ENCODE peak calls at places on chromosomes 5 and 9, in nine cellular contexts. One of them, this sample, is unnamed.

GRCh38 chr9:131420913-131421312 is 27.0 kb downstream of the PRRC2B start:
- DNase-seq in CD4-positive, CD25-positive, alpha-beta regulatory T cell: no peak
- DNase-seq in GM23248: peak; percentile 76
- DNase-seq in cardiac muscle cell: no peak
- DNase-seq in A549: no peak
- DNase-seq in astrocyte: no peak
- DNase-seq in fibroblast of lung: peak; percentile 63
- DNase-seq in pancreas: no peak
- DNase-seq in neural progenitor cell: no peak
- DNase-seq in this sample: no peak

GRCh38 chr5:159797566-159797965 is 118.7 kb upstream of the ADRA1B start:
- DNase-seq in CD4-positive, CD25-positive, alpha-beta regulatory T cell: no peak
- DNase-seq in A549: no peak
- DNase-seq in astrocyte: no peak
- DNase-seq in pancreas: no peak
- DNase-seq in cardiac muscle cell: no peak
- DNase-seq in neural progenitor cell: no peak
- DNase-seq in GM23248: no peak
- DNase-seq in fibroblast of lung: no peak
- DNase-seq in this sample: no peak

GRCh38 chr5:138536665-138537315 is 6.2 kb downstream of the ETF1 start:
- DNase-seq in fibroblast of lung: no peak
- DNase-seq in cardiac muscle cell: peak; percentile 20
- DNase-seq in astrocyte: no peak
- DNase-seq in neural progenitor cell: no peak
- DNase-seq in CD4-positive, CD25-positive, alpha-beta regulatory T cell: peak; percentile 32
- DNase-seq in GM23248: peak; percentile 59
- DNase-seq in A549: no peak
- DNase-seq in pancreas: no peak
- DNase-seq in this sample: peak; percentile 20

GRCh38 chr5:150780180-150780692 is 1.7 kb downstream of the SMIM3 start:
- DNase-seq in astrocyte: peak; percentile 61
- DNase-seq in A549: no peak
- DNase-seq in neural progenitor cell: no peak
- DNase-seq in cardiac muscle cell: no peak
- DNase-seq in GM23248: peak; percentile 73
- DNase-seq in fibroblast of lung: peak; percentile 86
- DNase-seq in CD4-positive, CD25-positive, alpha-beta regulatory T cell: peak; percentile 24
- DNase-seq in pancreas: no peak
- DNase-seq in this sample: no peak

GRCh38 chr9:2281031-2281802 is 266.1 kb downstream of the SMARCA2 start:
- DNase-seq in CD4-positive, CD25-positive, alpha-beta regulatory T cell: no peak
- DNase-seq in A549: no peak
- DNase-seq in GM23248: no peak
- DNase-seq in cardiac muscle cell: peak; percentile 14
- DNase-seq in neural progenitor cell: peak; percentile 38
- DNase-seq in pancreas: no peak
- DNase-seq in astrocyte: peak; percentile 76
- DNase-seq in fibroblast of lung: no peak
- DNase-seq in this sample: no peak

GRCh38 chr9:13279284-13280162 is at the start of gene MPDZ:
- DNase-seq in cardiac muscle cell: peak; percentile 86
- DNase-seq in fibroblast of lung: peak; percentile 67
- DNase-seq in pancreas: peak; percentile 79
- DNase-seq in GM23248: peak; percentile 85
- DNase-seq in CD4-positive, CD25-positive, alpha-beta regulatory T cell: no peak
- DNase-seq in neural progenitor cell: peak; percentile 89
- DNase-seq in astrocyte: peak; percentile 59
- DNase-seq in A549: peak; percentile 74
- DNase-seq in this sample: no peak

GRCh38 chr5:87231037-87231808 is 36.5 kb upstream of the RASA1 start:
- DNase-seq in astrocyte: no peak
- DNase-seq in neural progenitor cell: no peak
- DNase-seq in fibroblast of lung: no peak
- DNase-seq in cardiac muscle cell: no peak
- DNase-seq in pancreas: no peak
- DNase-seq in GM23248: no peak
- DNase-seq in CD4-positive, CD25-positive, alpha-beta regulatory T cell: no peak
- DNase-seq in A549: no peak
- DNase-seq in this sample: no peak

GRCh38 chr5:107486489-107486888 is 184.2 kb downstream of the EFNA5 start:
- DNase-seq in A549: no peak
- DNase-seq in cardiac muscle cell: no peak
- DNase-seq in astrocyte: peak; percentile 70
- DNase-seq in GM23248: peak; percentile 40
- DNase-seq in fibroblast of lung: no peak
- DNase-seq in neural progenitor cell: no peak
- DNase-seq in CD4-positive, CD25-positive, alpha-beta regulatory T cell: peak; percentile 53
- DNase-seq in pancreas: no peak
- DNase-seq in this sample: peak; percentile 59

GRCh38 chr5:17772232-17772631 is 138.0 kb downstream of the TAF11L14 start:
- DNase-seq in astrocyte: no peak
- DNase-seq in cardiac muscle cell: no peak
- DNase-seq in GM23248: no peak
- DNase-seq in CD4-positive, CD25-positive, alpha-beta regulatory T cell: no peak
- DNase-seq in fibroblast of lung: no peak
- DNase-seq in neural progenitor cell: no peak
- DNase-seq in pancreas: no peak
- DNase-seq in A549: no peak
- DNase-seq in this sample: no peak

GRCh38 chr9:63859475-63860215 is 1425.4 kb downstream of the FOXD4L5 start:
- DNase-seq in GM23248: peak; percentile 6
- DNase-seq in cardiac muscle cell: no peak
- DNase-seq in pancreas: peak; percentile 53
- DNase-seq in astrocyte: no peak
- DNase-seq in CD4-positive, CD25-positive, alpha-beta regulatory T cell: peak; percentile 8
- DNase-seq in neural progenitor cell: no peak
- DNase-seq in A549: peak; percentile 30
- DNase-seq in fibroblast of lung: peak; percentile 26
- DNase-seq in this sample: peak; percentile 5

GRCh38 chr5:16736158-16736994 is 119.6 kb upstream of the RETREG1 start:
- DNase-seq in neural progenitor cell: peak; percentile 74
- DNase-seq in cardiac muscle cell: peak; percentile 10
- DNase-seq in pancreas: no peak
- DNase-seq in CD4-positive, CD25-positive, alpha-beta regulatory T cell: no peak
- DNase-seq in astrocyte: peak; percentile 73
- DNase-seq in GM23248: peak; percentile 64
- DNase-seq in A549: no peak
- DNase-seq in fibroblast of lung: peak; percentile 91
- DNase-seq in this sample: no peak

GRCh38 chr5:60092671-60093422 is 199.3 kb upstream of the PDE4D start:
- DNase-seq in A549: peak; percentile 38
- DNase-seq in cardiac muscle cell: no peak
- DNase-seq in fibroblast of lung: no peak
- DNase-seq in pancreas: no peak
- DNase-seq in astrocyte: peak; percentile 83
- DNase-seq in GM23248: peak; percentile 21
- DNase-seq in CD4-positive, CD25-positive, alpha-beta regulatory T cell: no peak
- DNase-seq in neural progenitor cell: no peak
- DNase-seq in this sample: no peak

GRCh38 chr5:51977014-51977413 is 593.8 kb downstream of the ISL1 start:
- DNase-seq in pancreas: no peak
- DNase-seq in GM23248: no peak
- DNase-seq in cardiac muscle cell: no peak
- DNase-seq in neural progenitor cell: no peak
- DNase-seq in A549: no peak
- DNase-seq in fibroblast of lung: no peak
- DNase-seq in astrocyte: no peak
- DNase-seq in CD4-positive, CD25-positive, alpha-beta regulatory T cell: no peak
- DNase-seq in this sample: no peak

GRCh38 chr9:123401879-123402513 is 46.0 kb downstream of the CRB2 start:
- DNase-seq in CD4-positive, CD25-positive, alpha-beta regulatory T cell: peak; percentile 12
- DNase-seq in astrocyte: peak; percentile 20
- DNase-seq in A549: peak; percentile 90
- DNase-seq in fibroblast of lung: peak; percentile 61
- DNase-seq in pancreas: no peak
- DNase-seq in cardiac muscle cell: peak; percentile 70
- DNase-seq in GM23248: peak; percentile 73
- DNase-seq in neural progenitor cell: peak; percentile 73
- DNase-seq in this sample: no peak

GRCh38 chr9:130940693-130941576 is 1.9 kb upstream of the FIBCD1 start:
- DNase-seq in A549: peak; percentile 73
- DNase-seq in GM23248: peak; percentile 55
- DNase-seq in fibroblast of lung: peak; percentile 31
- DNase-seq in astrocyte: no peak
- DNase-seq in neural progenitor cell: peak; percentile 83
- DNase-seq in pancreas: peak; percentile 95
- DNase-seq in CD4-positive, CD25-positive, alpha-beta regulatory T cell: peak; percentile 69
- DNase-seq in cardiac muscle cell: peak; percentile 76
- DNase-seq in this sample: peak; percentile 49

GRCh38 chr9:78405461-78405860 is 108.5 kb downstream of the PSAT1 start:
- DNase-seq in neural progenitor cell: no peak
- DNase-seq in GM23248: no peak
- DNase-seq in A549: no peak
- DNase-seq in pancreas: no peak
- DNase-seq in astrocyte: no peak
- DNase-seq in fibroblast of lung: no peak
- DNase-seq in cardiac muscle cell: no peak
- DNase-seq in CD4-positive, CD25-positive, alpha-beta regulatory T cell: no peak
- DNase-seq in this sample: no peak

GRCh38 chr9:746661-747434 is 94.6 kb upstream of the DMRT1 start:
- DNase-seq in astrocyte: no peak
- DNase-seq in cardiac muscle cell: no peak
- DNase-seq in pancreas: no peak
- DNase-seq in neural progenitor cell: no peak
- DNase-seq in A549: no peak
- DNase-seq in fibroblast of lung: no peak
- DNase-seq in CD4-positive, CD25-positive, alpha-beta regulatory T cell: no peak
- DNase-seq in GM23248: no peak
- DNase-seq in this sample: no peak

DNA sequence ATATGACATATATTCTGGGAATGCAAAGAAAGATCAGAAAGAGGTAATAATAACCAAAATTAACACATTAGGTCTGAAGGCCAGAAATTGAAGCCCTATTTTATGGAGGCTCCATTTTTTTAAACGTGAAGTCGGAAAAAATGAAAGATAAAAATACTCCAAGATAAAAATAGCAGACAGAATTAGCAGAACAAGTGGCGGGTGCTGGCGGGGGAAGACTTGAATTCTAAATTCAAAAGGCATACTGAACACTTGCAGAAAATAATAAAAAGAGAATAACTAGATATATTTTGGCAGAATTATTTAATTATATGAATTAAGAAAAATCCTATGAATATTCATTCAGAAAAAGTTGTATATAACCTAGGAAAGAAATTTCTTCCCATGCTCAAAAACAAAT is 543.7 kb upstream of the ACO1 start:
- DNase-seq in CD4-positive, CD25-positive, alpha-beta regulatory T cell: no peak
- DNase-seq in A549: no peak
- DNase-seq in GM23248: no peak
- DNase-seq in pancreas: no peak
- DNase-seq in neural progenitor cell: no peak
- DNase-seq in fibroblast of lung: no peak
- DNase-seq in astrocyte: no peak
- DNase-seq in cardiac muscle cell: no peak
- DNase-seq in this sample: no peak
- H3K4me3 ChIP-seq in CD4-positive, CD25-positive, alpha-beta regulatory T cell: no peak overlapping the region
- H3K4me3 ChIP-seq in A549: no peak overlapping the region
- H3K4me3 ChIP-seq in GM23248: no peak overlapping the region
- H3K4me3 ChIP-seq in pancreas: no peak overlapping the region
- H3K4me3 ChIP-seq in neural progenitor cell: no peak overlapping the region
- H3K4me3 ChIP-seq in fibroblast of lung: no peak overlapping the region
- H3K4me3 ChIP-seq in astrocyte: no peak overlapping the region
- H3K4me3 ChIP-seq in cardiac muscle cell: no peak overlapping the region
- H3K4me3 ChIP-seq in this sample: no peak overlapping the region

DNA sequence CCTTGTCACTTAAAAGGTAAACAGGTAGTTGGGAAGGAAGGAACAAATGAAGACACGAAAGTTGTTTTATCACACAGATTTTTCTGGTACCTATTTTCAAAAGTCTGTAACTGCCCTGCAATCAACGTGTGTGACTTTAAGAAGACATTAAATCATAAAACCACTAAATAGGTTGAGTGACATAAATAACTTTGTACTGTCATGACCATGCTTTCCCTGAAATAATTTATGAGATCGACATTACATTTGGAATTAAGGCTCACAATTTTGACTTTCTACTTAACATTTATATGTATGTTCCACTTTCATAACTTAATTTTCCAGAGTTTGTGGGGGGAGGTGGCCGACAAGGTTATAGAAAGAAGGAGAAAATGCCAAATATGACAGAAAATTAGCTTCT is 181.1 kb downstream of the MLLT3 start:
- DNase-seq in neural progenitor cell: no peak
- DNase-seq in astrocyte: no peak
- DNase-seq in fibroblast of lung: no peak
- DNase-seq in A549: no peak
- DNase-seq in GM23248: no peak
- DNase-seq in pancreas: no peak
- DNase-seq in cardiac muscle cell: no peak
- DNase-seq in CD4-positive, CD25-positive, alpha-beta regulatory T cell: no peak
- DNase-seq in this sample: no peak
- H3K4me1 ChIP-seq in neural progenitor cell: no peaks in the 10 kb centered on the region
- H3K4me1 ChIP-seq in astrocyte: no peaks in the 10 kb centered on the region
- H3K4me1 ChIP-seq in fibroblast of lung: no peaks in the 10 kb centered on the region
- H3K4me1 ChIP-seq in A549: peaks cover 14% of the 10 kb centered on the region
- H3K4me1 ChIP-seq in GM23248: peaks cover 13% of the 10 kb centered on the region
- H3K4me1 ChIP-seq in pancreas: no peaks in the 10 kb centered on the region
- H3K4me1 ChIP-seq in cardiac muscle cell: peaks cover 19% of the 10 kb centered on the region
- H3K4me1 ChIP-seq in CD4-positive, CD25-positive, alpha-beta regulatory T cell: no peaks in the 10 kb centered on the region
- H3K4me1 ChIP-seq in this sample: peaks cover 11% of the 10 kb centered on the region

DNA sequence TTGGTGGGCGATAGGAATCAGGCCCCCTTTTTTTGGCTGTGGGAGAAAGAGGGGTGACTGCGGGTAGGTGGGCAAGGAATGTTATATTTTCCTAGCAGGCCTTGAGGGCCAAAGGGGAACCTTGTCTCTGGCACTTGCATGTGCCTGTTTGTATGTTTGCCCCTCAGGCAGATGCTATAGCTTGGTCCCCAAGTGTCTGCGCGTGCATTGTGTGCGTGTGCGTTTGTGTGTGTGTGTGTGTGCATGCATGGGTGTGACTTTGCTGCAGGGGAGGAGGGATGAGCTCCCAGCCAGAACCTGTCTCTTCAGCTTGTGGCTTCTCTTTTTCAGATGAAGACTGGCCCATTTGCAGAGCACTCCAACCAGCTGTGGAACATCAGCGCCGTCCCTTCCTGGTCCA is 30.9 kb downstream of the PTPA start:
- DNase-seq in pancreas: no peak
- DNase-seq in fibroblast of lung: no peak
- DNase-seq in cardiac muscle cell: no peak
- DNase-seq in astrocyte: no peak
- DNase-seq in neural progenitor cell: no peak
- DNase-seq in GM23248: no peak
- DNase-seq in CD4-positive, CD25-positive, alpha-beta regulatory T cell: no peak
- DNase-seq in A549: no peak
- DNase-seq in this sample: no peak
- H3K4me3 ChIP-seq in pancreas: peak overlapping the region; percentile 48
- H3K4me3 ChIP-seq in fibroblast of lung: no peak overlapping the region
- H3K4me3 ChIP-seq in cardiac muscle cell: peak overlapping the region; percentile 41
- H3K4me3 ChIP-seq in astrocyte: peak overlapping the region; percentile 37
- H3K4me3 ChIP-seq in neural progenitor cell: no peak overlapping the region
- H3K4me3 ChIP-seq in GM23248: no peak overlapping the region
- H3K4me3 ChIP-seq in CD4-positive, CD25-positive, alpha-beta regulatory T cell: no peak overlapping the region
- H3K4me3 ChIP-seq in A549: no peak overlapping the region
- H3K4me3 ChIP-seq in this sample: no peak overlapping the region

DNA sequence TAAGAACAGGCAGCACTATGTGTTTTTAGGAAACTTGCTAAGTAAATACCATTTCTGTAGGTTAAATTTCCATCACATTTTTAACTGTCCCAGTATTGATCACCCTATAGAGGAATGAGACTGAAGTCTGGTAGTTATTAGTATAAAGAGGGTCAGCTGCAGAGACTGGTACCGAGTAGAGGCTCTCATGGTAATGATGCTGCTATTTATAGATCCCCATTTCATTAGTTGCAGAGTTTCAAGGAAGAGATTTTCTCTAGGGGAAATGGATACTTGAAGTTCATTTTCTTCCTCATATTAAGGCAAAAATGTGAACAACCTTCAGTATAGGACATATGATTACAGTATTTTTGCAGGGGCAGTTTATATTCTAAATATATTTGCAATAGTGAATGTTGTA is 14.5 kb downstream of the PBX3 start:
- DNase-seq in GM23248: no peak
- DNase-seq in fibroblast of lung: no peak
- DNase-seq in astrocyte: no peak
- DNase-seq in neural progenitor cell: no peak
- DNase-seq in pancreas: no peak
- DNase-seq in A549: no peak
- DNase-seq in CD4-positive, CD25-positive, alpha-beta regulatory T cell: no peak
- DNase-seq in cardiac muscle cell: peak; percentile 48
- DNase-seq in this sample: no peak
- H3K4me1 ChIP-seq in GM23248: peaks cover 19% of the 10 kb centered on the region
- H3K4me1 ChIP-seq in fibroblast of lung: peaks cover 4% of the 10 kb centered on the region
- H3K4me1 ChIP-seq in astrocyte: peaks cover 17% of the 10 kb centered on the region
- H3K4me1 ChIP-seq in neural progenitor cell: peaks cover 72% of the 10 kb centered on the region
- H3K4me1 ChIP-seq in pancreas: no peaks in the 10 kb centered on the region
- H3K4me1 ChIP-seq in A549: peaks cover 4% of the 10 kb centered on the region
- H3K4me1 ChIP-seq in CD4-positive, CD25-positive, alpha-beta regulatory T cell: no peaks in the 10 kb centered on the region
- H3K4me1 ChIP-seq in cardiac muscle cell: peaks cover 83% of the 10 kb centered on the region
- H3K4me1 ChIP-seq in this sample: no peaks in the 10 kb centered on the region

This sample was measured in CD8-positive, alpha-beta memory T cell.